ENCODE peak calls at places on chromosomes 13 and 19, in five cellular contexts. One of them, this sample, is unnamed.

GRCh38 chr13:110648848-110649421 is 33.6 kb downstream of the NAXD start:
- DNase-seq in prostate gland: no peak
- DNase-seq in effector memory CD4-positive, alpha-beta T cell: no peak
- DNase-seq in heart right ventricle: no peak
- DNase-seq in Peyer's patch: no peak
- DNase-seq in this sample: peak; percentile 66

GRCh38 chr19:35264281-35265125 is 4.3 kb upstream of the USF2 start:
- DNase-seq in effector memory CD4-positive, alpha-beta T cell: no peak
- DNase-seq in prostate gland: no peak
- DNase-seq in Peyer's patch: peak; percentile 45
- DNase-seq in heart right ventricle: no peak
- DNase-seq in this sample: peak; percentile 46

GRCh38 chr19:31340059-31341025 is 8.9 kb downstream of the TSHZ3 start:
- DNase-seq in effector memory CD4-positive, alpha-beta T cell: peak; percentile 32
- DNase-seq in prostate gland: peak; percentile 35
- DNase-seq in heart right ventricle: no peak
- DNase-seq in Peyer's patch: no peak
- DNase-seq in this sample: no peak

GRCh38 chr13:113934576-113934975 is 39.3 kb downstream of the C13orf46 start:
- DNase-seq in Peyer's patch: peak; percentile 34
- DNase-seq in heart right ventricle: no peak
- DNase-seq in prostate gland: no peak
- DNase-seq in effector memory CD4-positive, alpha-beta T cell: no peak
- DNase-seq in this sample: peak; percentile 65

GRCh38 chr19:35136231-35136630 is 1.4 kb upstream of the LGI4 start:
- DNase-seq in prostate gland: no peak
- DNase-seq in heart right ventricle: no peak
- DNase-seq in effector memory CD4-positive, alpha-beta T cell: no peak
- DNase-seq in Peyer's patch: no peak
- DNase-seq in this sample: no peak

GRCh38 chr19:6318772-6319171 is 14.6 kb downstream of the ACER1 start:
- DNase-seq in heart right ventricle: no peak
- DNase-seq in effector memory CD4-positive, alpha-beta T cell: no peak
- DNase-seq in prostate gland: no peak
- DNase-seq in Peyer's patch: no peak
- DNase-seq in this sample: peak; percentile 2

GRCh38 chr19:6740589-6741348 is 1.3 kb downstream of the TRIP10 start:
- DNase-seq in prostate gland: peak; percentile 54
- DNase-seq in heart right ventricle: peak; percentile 73
- DNase-seq in effector memory CD4-positive, alpha-beta T cell: peak; percentile 6
- DNase-seq in Peyer's patch: peak; percentile 70
- DNase-seq in this sample: peak; percentile 90

GRCh38 chr13:96052655-96053002 is 572 bp downstream of the UGGT2 start:
- DNase-seq in heart right ventricle: no peak
- DNase-seq in Peyer's patch: no peak
- DNase-seq in prostate gland: no peak
- DNase-seq in effector memory CD4-positive, alpha-beta T cell: no peak
- DNase-seq in this sample: no peak

GRCh38 chr13:50512602-50513527 is 330.6 kb downstream of the DLEU7 start:
- DNase-seq in effector memory CD4-positive, alpha-beta T cell: no peak
- DNase-seq in prostate gland: peak; percentile 48
- DNase-seq in heart right ventricle: peak; percentile 65
- DNase-seq in Peyer's patch: no peak
- DNase-seq in this sample: peak; percentile 79

GRCh38 chr19:44072543-44073401 is 813 bp downstream of the ZNF284 start:
- DNase-seq in Peyer's patch: no peak
- DNase-seq in prostate gland: no peak
- DNase-seq in effector memory CD4-positive, alpha-beta T cell: no peak
- DNase-seq in heart right ventricle: no peak
- DNase-seq in this sample: no peak

GRCh38 chr19:887072-887471 is 5.9 kb downstream of the MED16 start:
- DNase-seq in effector memory CD4-positive, alpha-beta T cell: no peak
- DNase-seq in prostate gland: no peak
- DNase-seq in Peyer's patch: no peak
- DNase-seq in heart right ventricle: no peak
- DNase-seq in this sample: no peak

GRCh38 chr19:17576758-17577532 is 21.5 kb downstream of the COLGALT1 start:
- DNase-seq in prostate gland: no peak
- DNase-seq in heart right ventricle: peak; percentile 47
- DNase-seq in effector memory CD4-positive, alpha-beta T cell: no peak
- DNase-seq in Peyer's patch: peak; percentile 86
- DNase-seq in this sample: no peak

GRCh38 chr19:39915101-39915847 is 19.2 kb downstream of the FCGBP start:
- DNase-seq in prostate gland: no peak
- DNase-seq in heart right ventricle: no peak
- DNase-seq in effector memory CD4-positive, alpha-beta T cell: no peak
- DNase-seq in Peyer's patch: no peak
- DNase-seq in this sample: peak; percentile 73

GRCh38 chr19:494171-495046 is 1.9 kb upstream of the MADCAM1 start:
- DNase-seq in heart right ventricle: peak; percentile 16
- DNase-seq in Peyer's patch: no peak
- DNase-seq in prostate gland: no peak
- DNase-seq in effector memory CD4-positive, alpha-beta T cell: no peak
- DNase-seq in this sample: no peak

GRCh38 chr19:14476663-14477401 is 1.7 kb upstream of the PTGER1 start:
- DNase-seq in heart right ventricle: no peak
- DNase-seq in Peyer's patch: no peak
- DNase-seq in prostate gland: no peak
- DNase-seq in effector memory CD4-positive, alpha-beta T cell: peak; percentile 37
- DNase-seq in this sample: peak; percentile 92

GRCh38 chr13:103466761-103467160 is 400.5 kb upstream of the SLC10A2 start:
- DNase-seq in effector memory CD4-positive, alpha-beta T cell: no peak
- DNase-seq in heart right ventricle: no peak
- DNase-seq in Peyer's patch: no peak
- DNase-seq in prostate gland: no peak
- DNase-seq in this sample: no peak

GRCh38 chr19:50861496-50862286 is 7.0 kb downstream of the KLK3 start:
- DNase-seq in prostate gland: peak; percentile 62
- DNase-seq in effector memory CD4-positive, alpha-beta T cell: no peak
- DNase-seq in Peyer's patch: no peak
- DNase-seq in heart right ventricle: no peak
- DNase-seq in this sample: no peak

GRCh38 chr13:43676320-43676719 is 110.5 kb downstream of the ENOX1 start:
- DNase-seq in heart right ventricle: no peak
- DNase-seq in effector memory CD4-positive, alpha-beta T cell: no peak
- DNase-seq in Peyer's patch: no peak
- DNase-seq in prostate gland: no peak
- DNase-seq in this sample: no peak

GRCh38 chr19:46955114-46955812 is 64.4 kb upstream of the NPAS1 start:
- DNase-seq in Peyer's patch: no peak
- DNase-seq in effector memory CD4-positive, alpha-beta T cell: peak; percentile 25
- DNase-seq in prostate gland: no peak
- DNase-seq in heart right ventricle: no peak
- DNase-seq in this sample: no peak

GRCh38 chr13:32426191-32426980 is 1.5 kb downstream of the N4BP2L1 start:
- DNase-seq in effector memory CD4-positive, alpha-beta T cell: peak; percentile 8
- DNase-seq in heart right ventricle: no peak
- DNase-seq in prostate gland: no peak
- DNase-seq in Peyer's patch: peak; percentile 61
- DNase-seq in this sample: no peak

GRCh38 chr19:13937479-13938360 is 497 bp downstream of the PODNL1 start:
- DNase-seq in prostate gland: no peak
- DNase-seq in effector memory CD4-positive, alpha-beta T cell: no peak
- DNase-seq in heart right ventricle: no peak
- DNase-seq in Peyer's patch: no peak
- DNase-seq in this sample: peak; percentile 82

GRCh38 chr19:49801966-49802661 is 11.0 kb downstream of the FUZ start:
- DNase-seq in effector memory CD4-positive, alpha-beta T cell: no peak
- DNase-seq in heart right ventricle: peak; percentile 91
- DNase-seq in prostate gland: peak; percentile 86
- DNase-seq in Peyer's patch: peak; percentile 70
- DNase-seq in this sample: peak; percentile 96

GRCh38 chr13:31322025-31322424 is 122.2 kb downstream of the B3GLCT start:
- DNase-seq in heart right ventricle: no peak
- DNase-seq in prostate gland: no peak
- DNase-seq in effector memory CD4-positive, alpha-beta T cell: no peak
- DNase-seq in Peyer's patch: no peak
- DNase-seq in this sample: no peak

GRCh38 chr19:17473041-17473440 is 2.7 kb downstream of the SLC27A1 start:
- DNase-seq in heart right ventricle: no peak
- DNase-seq in effector memory CD4-positive, alpha-beta T cell: no peak
- DNase-seq in prostate gland: no peak
- DNase-seq in Peyer's patch: no peak
- DNase-seq in this sample: no peak

GRCh38 chr13:50129923-50130685 is 114.9 kb downstream of the KCNRG start:
- DNase-seq in effector memory CD4-positive, alpha-beta T cell: no peak
- DNase-seq in prostate gland: no peak
- DNase-seq in Peyer's patch: no peak
- DNase-seq in heart right ventricle: peak; percentile 48
- DNase-seq in this sample: peak; percentile 82

GRCh38 chr19:491146-491741 is 5.0 kb upstream of the MADCAM1 start:
- DNase-seq in heart right ventricle: peak; percentile 14
- DNase-seq in Peyer's patch: no peak
- DNase-seq in effector memory CD4-positive, alpha-beta T cell: no peak
- DNase-seq in prostate gland: no peak
- DNase-seq in this sample: peak; percentile 80

GRCh38 chr13:113544071-113544891 is 40.3 kb upstream of the TFDP1 start:
- DNase-seq in heart right ventricle: no peak
- DNase-seq in prostate gland: no peak
- DNase-seq in effector memory CD4-positive, alpha-beta T cell: no peak
- DNase-seq in Peyer's patch: peak; percentile 65
- DNase-seq in this sample: peak; percentile 69

GRCh38 chr13:51934461-51935087 is 72.8 kb downstream of the CCDC70 start:
- DNase-seq in heart right ventricle: no peak
- DNase-seq in Peyer's patch: no peak
- DNase-seq in prostate gland: no peak
- DNase-seq in effector memory CD4-positive, alpha-beta T cell: no peak
- DNase-seq in this sample: no peak

GRCh38 chr13:24511019-24511823 is 1.4 kb downstream of the PARP4 start:
- DNase-seq in heart right ventricle: no peak
- DNase-seq in prostate gland: no peak
- DNase-seq in effector memory CD4-positive, alpha-beta T cell: peak; percentile 17
- DNase-seq in Peyer's patch: peak; percentile 58
- DNase-seq in this sample: no peak

GRCh38 chr13:112165712-112166111 is 98.8 kb downstream of the SOX1 start:
- DNase-seq in heart right ventricle: no peak
- DNase-seq in Peyer's patch: no peak
- DNase-seq in effector memory CD4-positive, alpha-beta T cell: no peak
- DNase-seq in prostate gland: no peak
- DNase-seq in this sample: no peak

GRCh38 chr13:40764587-40765403 is 6.2 kb downstream of the MRPS31 start:
- DNase-seq in prostate gland: no peak
- DNase-seq in heart right ventricle: no peak
- DNase-seq in Peyer's patch: no peak
- DNase-seq in effector memory CD4-positive, alpha-beta T cell: no peak
- DNase-seq in this sample: no peak

GRCh38 chr13:114099191-114099590 is 33.2 kb downstream of the RASA3 start:
- DNase-seq in effector memory CD4-positive, alpha-beta T cell: no peak
- DNase-seq in prostate gland: peak; percentile 52
- DNase-seq in heart right ventricle: peak; percentile 70
- DNase-seq in Peyer's patch: peak; percentile 59
- DNase-seq in this sample: peak; percentile 95

GRCh38 chr19:19420570-19421301 is 15.3 kb downstream of the GATAD2A start:
- DNase-seq in Peyer's patch: no peak
- DNase-seq in effector memory CD4-positive, alpha-beta T cell: no peak
- DNase-seq in heart right ventricle: no peak
- DNase-seq in prostate gland: peak; percentile 40
- DNase-seq in this sample: peak; percentile 51

GRCh38 chr19:6735181-6735891 is 2.0 kb downstream of the GPR108 start:
- DNase-seq in effector memory CD4-positive, alpha-beta T cell: no peak
- DNase-seq in heart right ventricle: no peak
- DNase-seq in Peyer's patch: no peak
- DNase-seq in prostate gland: no peak
- DNase-seq in this sample: no peak

GRCh38 chr13:102873653-102874052 is 27.8 kb downstream of the ERCC5 start:
- DNase-seq in prostate gland: no peak
- DNase-seq in heart right ventricle: no peak
- DNase-seq in effector memory CD4-positive, alpha-beta T cell: no peak
- DNase-seq in Peyer's patch: no peak
- DNase-seq in this sample: no peak

GRCh38 chr13:48402325-48402962 is 10.5 kb downstream of the LPAR6 start:
- DNase-seq in prostate gland: no peak
- DNase-seq in Peyer's patch: no peak
- DNase-seq in heart right ventricle: no peak
- DNase-seq in effector memory CD4-positive, alpha-beta T cell: no peak
- DNase-seq in this sample: no peak
- H3K27ac ChIP-seq in prostate gland: peak overlapping the region; percentile 69
- H3K27ac ChIP-seq in Peyer's patch: peak overlapping the region; percentile 49
- H3K27ac ChIP-seq in heart right ventricle: peak overlapping the region; percentile 81
- H3K27ac ChIP-seq in effector memory CD4-positive, alpha-beta T cell: peak overlapping the region; percentile 50
- H3K27ac ChIP-seq in this sample: no peak overlapping the region

GRCh38 chr19:41543582-41543981 is 32.4 kb upstream of the CEACAM21 start:
- DNase-seq in Peyer's patch: no peak
- DNase-seq in effector memory CD4-positive, alpha-beta T cell: no peak
- DNase-seq in heart right ventricle: no peak
- DNase-seq in prostate gland: no peak
- DNase-seq in this sample: no peak
- H3K4me1 ChIP-seq in Peyer's patch: no peaks in the 10 kb centered on the region
- H3K4me1 ChIP-seq in effector memory CD4-positive, alpha-beta T cell: peaks cover 43% of the 10 kb centered on the region
- H3K4me1 ChIP-seq in heart right ventricle: peaks cover 18% of the 10 kb centered on the region
- H3K4me1 ChIP-seq in prostate gland: no peaks in the 10 kb centered on the region
- H3K4me1 ChIP-seq in this sample: peaks cover 2% of the 10 kb centered on the region

DNA sequence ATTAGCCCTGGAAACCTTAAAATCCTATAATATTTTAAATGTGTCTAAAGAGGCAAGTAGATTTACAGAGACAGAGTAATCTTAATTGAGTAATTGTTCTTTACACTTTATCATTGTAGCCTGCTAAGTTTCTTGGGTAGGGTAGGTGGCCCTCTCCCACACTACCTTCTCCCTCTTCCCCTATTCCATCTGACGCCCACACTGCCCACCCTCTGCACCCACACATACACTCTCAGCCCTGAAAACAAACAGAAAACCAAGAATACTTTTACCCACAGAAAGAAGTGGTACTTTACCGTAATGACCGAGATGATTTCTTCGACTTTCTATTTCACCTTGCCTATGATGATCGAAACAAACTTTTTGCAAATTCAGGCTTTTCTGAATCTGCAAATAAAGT is 320.4 kb upstream of the OBI1 start:
- DNase-seq in Peyer's patch: no peak
- DNase-seq in effector memory CD4-positive, alpha-beta T cell: no peak
- DNase-seq in heart right ventricle: no peak
- DNase-seq in prostate gland: no peak
- DNase-seq in this sample: no peak
- H3K27ac ChIP-seq in Peyer's patch: no peak overlapping the region
- H3K27ac ChIP-seq in effector memory CD4-positive, alpha-beta T cell: no peak overlapping the region
- H3K27ac ChIP-seq in heart right ventricle: no peak overlapping the region
- H3K27ac ChIP-seq in prostate gland: no peak overlapping the region
- H3K27ac ChIP-seq in this sample: no peak overlapping the region

GRCh38 chr13:99197257-99197651 is 3.4 kb upstream of the UBAC2 start:
- DNase-seq in prostate gland: no peak
- DNase-seq in heart right ventricle: no peak
- DNase-seq in Peyer's patch: no peak
- DNase-seq in effector memory CD4-positive, alpha-beta T cell: no peak
- DNase-seq in this sample: no peak

GRCh38 chr13:99199541-99200432 is 867 bp upstream of the UBAC2 start:
- DNase-seq in heart right ventricle: no peak
- DNase-seq in prostate gland: no peak
- DNase-seq in Peyer's patch: no peak
- DNase-seq in effector memory CD4-positive, alpha-beta T cell: no peak
- DNase-seq in this sample: no peak

GRCh38 chr13:99203601-99204579 is 3.2 kb downstream of the UBAC2 start:
- DNase-seq in prostate gland: no peak
- DNase-seq in effector memory CD4-positive, alpha-beta T cell: no peak
- DNase-seq in heart right ventricle: no peak
- DNase-seq in Peyer's patch: no peak
- DNase-seq in this sample: no peak

GRCh38 chr13:99198630-99199029 is 2.0 kb upstream of the UBAC2 start:
- DNase-seq in Peyer's patch: no peak
- DNase-seq in prostate gland: peak; percentile 55
- DNase-seq in effector memory CD4-positive, alpha-beta T cell: no peak
- DNase-seq in heart right ventricle: no peak
- DNase-seq in this sample: no peak

GRCh38 chr13:99200433-99201167 is at the start of gene UBAC2:
- DNase-seq in prostate gland: peak; percentile 91
- DNase-seq in heart right ventricle: peak; percentile 98
- DNase-seq in Peyer's patch: peak; percentile 97
- DNase-seq in effector memory CD4-positive, alpha-beta T cell: peak; percentile 95
- DNase-seq in this sample: peak; percentile 98
- H3K4me1 ChIP-seq in prostate gland: peaks cover 8% of the 10 kb centered on the region
- H3K4me1 ChIP-seq in heart right ventricle: peaks cover 30% of the 10 kb centered on the region
- H3K4me1 ChIP-seq in Peyer's patch: peaks cover 4% of the 10 kb centered on the region
- H3K4me1 ChIP-seq in effector memory CD4-positive, alpha-beta T cell: peaks cover 38% of the 10 kb centered on the region
- H3K4me1 ChIP-seq in this sample: peaks cover 8% of the 10 kb centered on the region

This sample was measured in kidney.